ENCODE peak calls at places on chromosomes 4 and X, in four cellular contexts. V, B, M and O are unnamed samples.
A peak's percentile ranks its signal among the peaks of the same experiment; 100 is the strongest.

GRCh38 chrX:149631293-149632165 is at the start of gene TMEM185A:
- DNase-seq in V (peak; percentile 81), B (peak; percentile 39), M (peak; percentile 73), O (peak; percentile 59)

GRCh38 chr4:83771113-83771705 is 235.3 kb downstream of the GPAT3 start:
- DNase-seq in M (peak; percentile 59), B (peak; percentile 72), V (peak; percentile 71), O (peak; percentile 31)

GRCh38 chrX:15214614-15215013 is 55.3 kb downstream of the ASB9 start:
- DNase-seq in V (no peak), M (no peak), B (no peak), O (no peak)

GRCh38 chrX:31293409-31293808 is 221.6 kb upstream of the FTHL17 start:
- DNase-seq in B (no peak), V (no peak), M (no peak), O (no peak)

GRCh38 chrX:86012188-86012587 is 35.2 kb downstream of the CHM start:
- DNase-seq in V (no peak), M (no peak), B (no peak), O (no peak)

GRCh38 chr4:11471613-11472012 is 42.9 kb upstream of the HS3ST1 start:
- DNase-seq in V (no peak), B (no peak), M (no peak), O (no peak)

GRCh38 chr4:104531390-104531789 is 36.7 kb upstream of the CXXC4 start:
- DNase-seq in V (no peak), B (peak; percentile 8), M (no peak), O (no peak)

GRCh38 chr4:140005699-140006098 is 148.3 kb downstream of the MAML3 start:
- DNase-seq in M (no peak), B (no peak), V (no peak), O (no peak)

GRCh38 chr4:189202182-189202868 is 738.3 kb upstream of the FRG1 start:
- DNase-seq in M (peak; percentile 28), B (peak; percentile 63), V (peak; percentile 83), O (peak; percentile 53)

GRCh38 chrX:29662101-29662500 is 553.3 kb upstream of the MAGEB2 start:
- DNase-seq in M (no peak), V (peak; percentile 8), B (peak; percentile 56), O (no peak)

GRCh38 chrX:103730746-103731508 is 20.2 kb downstream of the TMEM31 start:
- DNase-seq in M (no peak), V (no peak), B (peak; percentile 80), O (no peak)

GRCh38 chr4:182885022-182885737 is 32.0 kb downstream of the DCTD start:
- DNase-seq in M (no peak), B (no peak), V (no peak), O (no peak)

GRCh38 chrX:72142094-72142843 is 10.6 kb upstream of the RTL5 start:
- DNase-seq in M (peak; percentile 82), V (peak; percentile 26), B (no peak), O (peak; percentile 23)

GRCh38 chr4:117376700-117377099 is 291.3 kb upstream of the TRAM1L1 start:
- DNase-seq in V (no peak), B (no peak), M (no peak), O (no peak)

GRCh38 chr4:107721436-107722090 is 1.5 kb upstream of the PAPSS1 start:
- DNase-seq in M (no peak), B (no peak), V (peak; percentile 22), O (no peak)

GRCh38 chrX:135213200-135213844 is 38.5 kb upstream of the ETDA start:
- DNase-seq in B (no peak), M (no peak), V (no peak), O (no peak)

GRCh38 chrX:38754102-38754790 is 47.0 kb upstream of the MID1IP1 start:
- DNase-seq in B (peak; percentile 64), M (peak; percentile 29), V (peak; percentile 63), O (peak; percentile 22)

GRCh38 chr4:118994030-118994429 is 105.4 kb downstream of the SYNPO2 start:
- DNase-seq in B (no peak), M (no peak), V (no peak), O (no peak)

GRCh38 chr4:4200624-4201023 is 26.1 kb downstream of the OTOP1 start:
- DNase-seq in M (no peak), B (no peak), V (no peak), O (no peak)

GRCh38 chr4:36316544-36317082 is 35.2 kb downstream of the DTHD1 start:
- DNase-seq in B (peak; percentile 41), M (no peak), V (no peak), O (no peak)

GRCh38 chr4:65665951-65666523 is 4.3 kb downstream of the EPHA5 start:
- DNase-seq in V (no peak), B (peak; percentile 65), M (no peak), O (no peak)

GRCh38 chrX:16185725-16186136 is 18.4 kb downstream of the MAGEB17 start:
- DNase-seq in M (no peak), V (no peak), B (peak; percentile 81), O (no peak)

GRCh38 chrX:75149654-75150053 is 6.4 kb downstream of the ABCB7 start:
- DNase-seq in V (no peak), B (no peak), M (no peak), O (no peak)

GRCh38 chr4:26206981-26207380 is 113.8 kb upstream of the RBPJ start:
- DNase-seq in M (peak; percentile 32), V (no peak), B (peak; percentile 37), O (no peak)

GRCh38 chr4:40149960-40150385 is 46.9 kb upstream of the RHOH start:
- DNase-seq in B (peak; percentile 77), M (peak; percentile 73), V (peak; percentile 79), O (peak; percentile 54)

DNA sequence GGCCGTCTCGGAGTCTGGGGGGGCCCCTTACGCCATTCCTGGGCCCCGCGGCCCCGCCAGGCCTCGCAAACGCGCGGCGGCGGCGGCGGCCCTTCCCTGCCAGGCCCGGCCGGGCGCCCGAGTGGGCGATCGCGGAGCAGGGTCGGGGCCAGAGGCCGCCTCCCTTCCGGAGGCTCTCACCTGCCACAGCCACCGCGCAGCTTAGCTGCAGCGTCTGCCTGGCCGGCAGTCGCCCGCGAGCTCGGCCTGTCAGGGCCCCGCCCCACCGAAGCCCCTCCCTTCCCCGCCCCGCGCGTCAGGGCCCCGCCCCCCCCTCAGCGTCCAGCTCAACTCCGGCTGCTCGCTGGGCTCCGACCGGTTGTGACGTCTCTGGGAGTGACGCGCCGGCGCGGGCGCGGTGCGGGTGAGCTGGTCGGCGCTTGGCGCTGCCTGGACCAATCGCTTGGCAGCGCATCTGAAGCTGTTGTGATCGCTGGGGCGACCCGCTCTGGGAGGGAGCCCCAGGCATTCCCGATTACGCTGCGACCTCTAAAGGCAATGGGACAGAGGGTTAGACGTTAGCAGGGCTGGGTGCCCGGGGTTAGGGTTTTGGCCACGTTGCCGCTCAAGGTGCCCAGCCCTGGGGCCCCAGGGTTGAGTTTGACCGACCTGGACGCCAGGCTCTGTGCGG is at the start of gene SLC10A3:
- DNase-seq in B (peak; percentile 95), V (peak; percentile 95), M (peak; percentile 98), O (peak; percentile 75)
- TF ChIP-seq CTCF in B (no peak), V (no peak), M (peak; percentile 30), O (no peak)

GRCh38 chr4:111630705-111631104 is 514.5 kb upstream of the FAM241A start:
- DNase-seq in M (no peak), B (peak; percentile 48), V (peak; percentile 48), O (no peak)
- TF ChIP-seq CTCF in M (peak; percentile 9), B (peak; percentile 29), V (peak; percentile 59), O (peak; percentile 72)

GRCh38 chr4:73918058-73918457 is 48.9 kb downstream of the CXCL1 start:
- DNase-seq in V (no peak), M (no peak), B (no peak), O (no peak)

GRCh38 chr4:73923631-73923937 is 54.4 kb downstream of the CXCL1 start:
- DNase-seq in M (no peak), V (no peak), B (no peak), O (no peak)

GRCh38 chr4:73919691-73920090 is 50.5 kb downstream of the CXCL1 start:
- DNase-seq in B (peak; percentile 72), V (no peak), M (no peak), O (no peak)

GRCh38 chr4:73922317-73922716 is 53.1 kb downstream of the CXCL1 start:
- DNase-seq in V (no peak), M (no peak), B (no peak), O (no peak)

GRCh38 chr4:73922766-73923630 is 53.8 kb downstream of the CXCL1 start:
- DNase-seq in V (no peak), B (peak; percentile 72), M (no peak), O (no peak)
- TF ChIP-seq CTCF in V (peak; percentile 55), B (no peak), M (no peak), O (peak; percentile 31)

GRCh38 chr4:23775694-23776093 is 114.2 kb downstream of the PPARGC1A start:
- DNase-seq in M (peak; percentile 18), B (no peak), V (peak; percentile 20), O (no peak)
- TF ChIP-seq CTCF in M (peak; percentile 52), B (no peak), V (peak; percentile 22), O (no peak)

GRCh38 chr4:6907658-6908191 is 1.9 kb upstream of the TBC1D14 start:
- DNase-seq in V (peak; percentile 68), B (no peak), M (peak; percentile 74), O (no peak)
- TF ChIP-seq CTCF in V (peak; percentile 62), B (peak; percentile 61), M (peak; percentile 84), O (peak; percentile 57)